ENCODE peak calls at places on chromosomes 3 and 15, in four cellular contexts. J, Y, C and U are unnamed samples.

GRCh38 chr15:43168192-43169107 is 16.8 kb upstream of the CCNDBP1 start:
- ATAC-seq in J (no peak), C (peak), Y (no peak), U (no peak)

GRCh38 chr3:50464578-50464977 is 38.9 kb downstream of the CACNA2D2 start:
- ATAC-seq in J (no peak), C (no peak), Y (no peak), U (no peak)

GRCh38 chr15:35713733-35714132 is 167.8 kb upstream of the DPH6 start:
- ATAC-seq in J (peak), C (no peak), Y (no peak), U (no peak)

GRCh38 chr15:89333011-89333860 is 1.4 kb downstream of the POLG start:
- ATAC-seq in J (no peak), Y (no peak), C (no peak), U (no peak)

GRCh38 chr15:58444056-58444455 is 12.3 kb downstream of the LIPC start:
- ATAC-seq in J (no peak), Y (peak), C (no peak), U (no peak)

GRCh38 chr15:69210574-69210973 is 50.1 kb downstream of the GLCE start:
- ATAC-seq in Y (no peak), J (no peak), C (no peak), U (no peak)

GRCh38 chr3:14235896-14236295 is 57.3 kb downstream of the LSM3 start:
- ATAC-seq in J (no peak), C (no peak), Y (no peak), U (no peak)

GRCh38 chr15:74580538-74581350 is 34.9 kb upstream of the CLK3 start:
- ATAC-seq in Y (no peak), C (no peak), J (no peak), U (no peak)

GRCh38 chr3:52507359-52507758 is 12.2 kb downstream of the STAB1 start:
- ATAC-seq in C (no peak), J (peak), Y (peak), U (no peak)

DNA sequence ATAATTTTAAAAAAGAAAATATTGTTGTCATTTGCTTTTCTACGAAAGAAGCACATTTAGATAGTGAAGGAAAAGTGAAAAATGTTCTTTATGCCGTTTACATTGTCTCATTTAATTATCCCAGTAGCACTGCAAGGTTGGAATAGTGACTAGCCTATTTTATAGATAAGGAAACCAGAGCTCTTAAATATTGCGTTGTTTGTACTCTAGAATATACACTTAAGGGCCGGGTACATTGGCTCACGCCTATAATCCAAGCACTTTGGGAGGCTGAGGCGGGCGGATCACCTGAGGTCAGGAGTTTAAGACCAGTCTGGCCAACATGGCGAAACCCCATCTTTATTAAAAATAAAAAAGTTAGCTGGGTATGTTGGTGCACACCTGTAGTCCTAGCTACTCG is 127.5 kb downstream of the FNDC3B start:
- ATAC-seq in Y (no peak), J (no peak), C (no peak), U (no peak)
- TF ChIP-seq POLR2AphosphoS5 in Y (no peak), J (no peak), C (no peak), U (no peak)

GRCh38 chr3:145490088-145491055 is 670.6 kb downstream of the PLOD2 start:
- ATAC-seq in J (no peak), Y (no peak), C (no peak), U (no peak)

GRCh38 chr3:145489011-145489410 is 672.0 kb downstream of the PLOD2 start:
- ATAC-seq in C (no peak), J (no peak), Y (no peak), U (no peak)
- TF ChIP-seq POLR2AphosphoS5 in C (no peak), J (no peak), Y (no peak), U (no peak)

DNA sequence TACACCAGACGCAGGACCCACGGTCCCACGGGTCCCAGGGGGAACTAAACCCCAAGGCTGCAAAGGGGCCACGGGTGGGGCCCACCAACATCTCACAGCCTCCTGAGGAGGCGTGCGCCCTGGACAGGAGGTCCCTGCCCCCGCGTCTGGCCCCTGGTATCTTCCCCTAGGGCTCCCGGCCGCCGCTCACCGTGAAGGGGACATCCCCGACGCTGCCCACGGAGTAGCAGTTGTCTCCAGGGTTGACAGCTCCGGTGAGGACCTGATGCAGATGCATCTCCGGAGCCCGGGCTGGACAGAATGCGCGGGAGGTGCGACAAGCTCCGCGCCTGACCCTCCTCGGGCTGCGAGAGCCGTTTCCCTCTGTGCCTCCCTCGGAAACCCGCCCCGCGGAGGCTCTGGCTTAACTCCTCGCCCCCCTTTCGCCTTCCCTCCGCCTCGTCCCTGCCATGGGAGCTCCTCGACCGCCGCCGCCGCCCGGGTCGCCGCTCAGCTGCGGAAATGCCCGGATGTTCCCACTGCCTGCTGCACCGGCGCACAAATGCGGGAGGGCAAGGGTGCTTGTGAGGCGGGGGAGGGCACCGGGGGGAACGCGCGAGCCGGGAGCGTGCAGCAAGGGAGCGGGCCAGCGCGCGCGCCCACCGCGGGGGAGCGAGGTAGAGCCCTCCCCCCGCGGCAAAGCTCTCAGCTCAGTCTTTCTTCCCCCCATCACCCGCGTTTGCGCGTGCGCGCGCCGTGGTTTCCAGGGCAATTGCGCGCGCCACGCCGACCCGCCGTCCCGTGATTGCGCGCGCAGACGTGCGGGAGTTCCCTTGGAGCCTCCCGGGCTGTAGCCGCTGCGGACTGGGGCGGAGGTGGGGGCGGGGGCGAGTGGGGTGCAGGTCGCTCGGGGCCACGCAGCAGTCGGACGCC is at the start of gene DMXL2:
- ATAC-seq in Y (peak), J (peak), C (peak), U (peak)
- TF ChIP-seq POLR2AphosphoS5 in Y (peak), J (peak), C (no peak), U (peak)

GRCh38 chr3:46517016-46517770 is 19.4 kb downstream of the RTP3 start:
- ATAC-seq in C (no peak), Y (no peak), J (peak), U (no peak)

GRCh38 chr3:46520531-46520930 is 22.8 kb downstream of the RTP3 start:
- ATAC-seq in Y (no peak), J (no peak), C (no peak), U (no peak)

GRCh38 chr3:46521096-46521495 is 23.3 kb downstream of the RTP3 start:
- ATAC-seq in Y (no peak), J (no peak), C (no peak), U (no peak)

GRCh38 chr3:46517782-46518181 is 20.0 kb downstream of the RTP3 start:
- ATAC-seq in C (no peak), Y (no peak), J (peak), U (no peak)

DNA sequence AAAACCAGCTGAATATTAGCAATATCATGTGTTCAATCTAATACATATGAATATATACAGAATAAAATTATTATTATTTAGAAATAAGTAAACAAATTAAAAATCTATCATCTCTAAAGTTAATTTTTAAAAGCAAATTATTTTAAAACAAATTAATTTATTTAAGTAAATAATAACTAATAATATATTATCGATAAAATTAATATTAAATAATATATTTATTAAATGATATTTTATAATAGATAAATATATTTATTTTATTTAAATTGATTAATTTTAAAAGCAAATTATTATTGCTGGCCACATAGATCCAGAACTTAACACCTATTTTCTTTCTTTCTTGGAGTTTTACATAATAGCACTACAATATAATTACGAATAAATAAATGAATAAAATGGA is 22.2 kb downstream of the RTP3 start:
- ATAC-seq in Y (no peak), C (no peak), J (no peak), U (no peak)
- TF ChIP-seq POLR2AphosphoS5 in Y (no peak), C (no peak), J (no peak), U (no peak)

DNA sequence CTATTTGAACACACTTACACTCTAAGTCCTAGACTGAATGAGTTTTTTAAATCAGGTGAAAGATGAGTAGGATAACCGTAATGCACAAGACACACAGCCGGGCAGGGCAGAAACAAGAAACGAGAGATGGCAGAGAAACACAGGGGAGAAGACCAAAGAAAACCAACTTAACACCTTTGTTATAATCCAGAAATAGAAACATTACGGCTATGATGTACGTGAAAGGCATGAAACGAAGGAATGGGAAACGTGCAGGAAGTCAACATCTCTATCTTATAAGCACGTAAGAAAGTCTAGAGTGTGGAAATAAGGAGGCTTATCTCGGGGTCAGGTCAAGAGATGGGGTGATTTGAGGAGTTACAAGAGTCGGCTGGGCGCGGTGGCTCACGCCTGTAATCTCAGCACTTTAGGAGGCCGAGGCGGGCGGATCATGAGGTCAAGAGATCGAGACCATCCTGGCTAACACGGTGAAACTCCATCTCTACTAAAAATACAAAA is 1.9 kb upstream of the TNFSF10 start:
- ATAC-seq in J (no peak), C (no peak), Y (no peak), U (no peak)
- TF ChIP-seq POLR2AphosphoS5 in J (no peak), C (no peak), Y (no peak), U (no peak)

DNA sequence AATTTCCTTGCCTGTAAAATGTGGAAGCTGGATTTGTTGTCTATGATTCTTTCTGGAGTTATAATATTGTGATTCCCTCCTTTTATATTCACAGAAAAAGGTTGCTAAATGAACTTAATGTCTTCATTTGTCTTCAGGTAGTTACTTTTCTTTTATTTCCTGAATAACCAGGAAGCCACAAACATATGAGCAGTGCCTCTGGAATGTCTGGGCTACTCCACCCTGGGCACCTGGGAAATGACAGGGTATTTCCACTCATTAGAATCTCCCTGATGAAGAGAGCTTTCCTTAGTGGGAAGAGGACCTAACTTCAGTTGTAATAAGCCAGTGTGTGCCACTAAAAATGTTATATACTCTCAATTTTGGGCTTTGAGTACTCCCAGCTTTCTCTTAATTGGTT is 3.8 kb upstream of the SLMAP start:
- ATAC-seq in Y (no peak), C (no peak), J (peak), U (no peak)
- TF ChIP-seq POLR2AphosphoS5 in Y (no peak), C (no peak), J (peak), U (no peak)

GRCh38 chr3:129656659-129657247 is 50.3 kb upstream of the PLXND1 start:
- ATAC-seq in C (no peak), J (peak), Y (peak), U (no peak)
- TF ChIP-seq POLR2AphosphoS5 in C (no peak), J (peak), Y (peak), U (no peak)

GRCh38 chr3:171967137-171967783 is 72.1 kb upstream of the FNDC3B start:
- ATAC-seq in Y (peak), C (peak), J (no peak), U (peak)

GRCh38 chr3:171967932-171968678 is 71.3 kb upstream of the FNDC3B start:
- ATAC-seq in Y (no peak), C (no peak), J (no peak), U (no peak)

GRCh38 chr3:171963546-171963945 is 75.8 kb upstream of the FNDC3B start:
- ATAC-seq in J (no peak), C (no peak), Y (no peak), U (no peak)

GRCh38 chr3:171965088-171965712 is 74.2 kb upstream of the FNDC3B start:
- ATAC-seq in C (no peak), J (no peak), Y (peak), U (no peak)

DNA sequence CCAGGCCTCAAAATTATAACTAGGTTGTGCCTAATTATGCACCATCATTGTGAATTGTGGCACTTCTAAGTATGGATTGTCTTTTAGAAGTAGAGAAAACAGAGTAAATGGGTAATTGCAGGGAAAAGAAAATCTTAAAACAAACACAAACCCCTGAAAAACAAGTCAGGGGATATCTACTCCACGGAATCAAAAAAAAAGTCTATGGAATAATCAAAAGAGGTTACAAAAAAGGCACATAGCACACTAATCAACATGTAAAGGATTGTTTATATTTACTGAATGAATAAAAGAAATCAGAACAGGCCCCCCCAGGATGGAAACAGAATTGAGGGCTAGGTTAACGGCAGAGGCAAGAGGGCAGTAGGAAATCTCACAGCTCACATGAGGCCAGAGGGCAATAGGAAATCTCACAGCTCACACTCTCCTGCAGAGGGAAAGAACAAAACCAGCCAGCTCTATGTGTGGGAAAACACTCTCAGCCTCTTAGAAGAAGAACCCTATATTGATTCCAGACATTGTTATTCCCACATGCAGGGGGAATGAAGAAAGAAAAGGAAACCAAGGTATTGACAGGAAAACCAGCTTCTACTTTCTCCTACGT is 72.7 kb upstream of the FNDC3B start:
- ATAC-seq in J (no peak), Y (peak), C (peak), U (no peak)
- TF ChIP-seq POLR2AphosphoS5 in J (no peak), Y (peak), C (no peak), U (no peak)

GRCh38 chr3:47380601-47381316 is at the start of gene PTPN23:
- ATAC-seq in J (peak), C (peak), Y (peak), U (peak)

GRCh38 chr3:47381317-47382157 is 716 bp downstream of the PTPN23 start:
- ATAC-seq in J (peak), C (peak), Y (peak), U (peak)

GRCh38 chr3:47378869-47379268 is 2.0 kb upstream of the PTPN23 start:
- ATAC-seq in C (no peak), J (no peak), Y (no peak), U (no peak)

GRCh38 chr3:47380026-47380600 is 708 bp upstream of the PTPN23 start:
- ATAC-seq in J (peak), C (no peak), Y (no peak), U (no peak)

DNA sequence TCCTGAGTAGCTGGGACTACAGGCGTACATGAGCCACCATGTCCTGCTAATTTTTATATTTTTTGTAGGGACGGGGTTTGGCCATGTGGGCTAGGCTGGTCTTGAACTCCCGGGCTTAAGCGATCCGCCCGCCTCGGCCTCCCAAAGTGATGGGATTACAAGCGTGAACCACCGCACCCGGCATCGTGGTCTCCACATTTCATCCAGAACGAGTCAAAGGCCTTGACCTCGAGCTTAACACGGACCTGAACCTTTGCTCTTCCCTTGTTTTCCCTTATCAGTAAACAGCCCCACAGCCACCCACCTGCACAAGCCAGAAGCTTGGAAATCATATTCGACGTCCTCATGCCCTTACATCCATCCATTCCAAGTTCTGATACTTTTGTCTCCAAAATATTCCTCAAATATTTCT is 1.3 kb upstream of the PTPN23 start:
- ATAC-seq in J (no peak), Y (peak), C (no peak), U (no peak)
- TF ChIP-seq POLR2AphosphoS5 in J (no peak), Y (peak), C (no peak), U (no peak)